ENCODE peak calls at places on chromosome 13, in six cellular contexts. D, Y, L, O, Q and P are unnamed samples.
A peak's percentile ranks its signal among the peaks of the same experiment; 100 is the strongest.

GRCh38 chr13:82800391-82800790 is 1081.9 kb downstream of the SLITRK1 start:
- DNase-seq in O (no peak), Q (no peak), L (no peak), D (no peak), Y (no peak), P (no peak)

GRCh38 chr13:25885418-25885817 is 166.4 kb downstream of the SHISA2 start:
- DNase-seq in Y (no peak), O (no peak), L (no peak), D (no peak), Q (no peak), P (no peak)

GRCh38 chr13:99702687-99703319 is 201.5 kb downstream of the TM9SF2 start:
- DNase-seq in Y (no peak), L (no peak), O (no peak), D (no peak), Q (no peak), P (no peak)

GRCh38 chr13:27182844-27183497 is 11.4 kb upstream of the USP12 start:
- DNase-seq in L (peak; percentile 73), Q (no peak), Y (no peak), D (no peak), O (no peak), P (no peak)

GRCh38 chr13:33494596-33495214 is 209.2 kb upstream of the STARD13 start:
- DNase-seq in Y (no peak), Q (no peak), D (no peak), O (peak; percentile 88), L (no peak), P (no peak)

GRCh38 chr13:110030394-110030928 is 244.1 kb upstream of the IRS2 start:
- DNase-seq in O (no peak), Y (no peak), Q (no peak), D (no peak), L (no peak), P (no peak)

GRCh38 chr13:97330448-97330847 is 103.5 kb upstream of the RAP2A start:
- DNase-seq in Q (no peak), L (no peak), Y (no peak), D (no peak), O (no peak), P (no peak)

GRCh38 chr13:20053016-20053415 is 94.5 kb downstream of the ZMYM2 start:
- DNase-seq in L (no peak), Y (no peak), D (no peak), Q (no peak), O (no peak), P (no peak)

GRCh38 chr13:101698400-101698799 is 245.9 kb downstream of the ITGBL1 start:
- DNase-seq in Q (no peak), D (no peak), O (no peak), Y (no peak), L (no peak), P (no peak)

GRCh38 chr13:100483836-100484381 is 104.7 kb downstream of the GGACT start:
- DNase-seq in D (no peak), O (no peak), Y (no peak), Q (no peak), L (no peak), P (no peak)

GRCh38 chr13:43664700-43665191 is 122.0 kb downstream of the ENOX1 start:
- DNase-seq in Q (peak; percentile 40), Y (peak; percentile 24), L (peak; percentile 2), O (no peak), D (no peak), P (peak; percentile 16)